ENCODE peak calls at places on chromosomes 11 and 22, in ten cellular contexts. One of them, this sample, is unnamed.

GRCh38 chr22:40434101-40434500 is 63.7 kb downstream of the SGSM3 start:
- DNase-seq in cardiac fibroblast: peak
- DNase-seq in stimulated activated CD4-positive, alpha-beta T cell treated with anti-CD3 and anti-CD28 coated beads, Interleukin-2, amount 100 ng/mL, for 48 hours: no peak
- DNase-seq in LoVo: no peak
- DNase-seq in AG09319: no peak
- DNase-seq in retina: no peak
- DNase-seq in GM20000: no peak
- DNase-seq in NCI-H748 treated with DMSO at 0.1 percent for 48 hours: no peak
- DNase-seq in left cardiac atrium: no peak
- DNase-seq in activated naive CD4-positive, alpha-beta T cell treated with anti-CD3 and anti-CD28 coated beads, Interleukin-2, amount 10 ng/mL, durations not matched to agents 7 days and 5 days: no peak
- DNase-seq in this sample: no peak

GRCh38 chr22:38028344-38029130 is 28.7 kb upstream of the PICK1 start:
- DNase-seq in LoVo: no peak
- DNase-seq in left cardiac atrium: no peak
- DNase-seq in retina: no peak
- DNase-seq in cardiac fibroblast: no peak
- DNase-seq in stimulated activated CD4-positive, alpha-beta T cell treated with anti-CD3 and anti-CD28 coated beads, Interleukin-2, amount 100 ng/mL, for 48 hours: no peak
- DNase-seq in AG09319: no peak
- DNase-seq in activated naive CD4-positive, alpha-beta T cell treated with anti-CD3 and anti-CD28 coated beads, Interleukin-2, amount 10 ng/mL, durations not matched to agents 7 days and 5 days: no peak
- DNase-seq in GM20000: no peak
- DNase-seq in NCI-H748 treated with DMSO at 0.1 percent for 48 hours: no peak
- DNase-seq in this sample: no peak

GRCh38 chr11:115444542-115444941 is 59.7 kb downstream of the CADM1 start:
- DNase-seq in retina: no peak
- DNase-seq in stimulated activated CD4-positive, alpha-beta T cell treated with anti-CD3 and anti-CD28 coated beads, Interleukin-2, amount 100 ng/mL, for 48 hours: no peak
- DNase-seq in NCI-H748 treated with DMSO at 0.1 percent for 48 hours: no peak
- DNase-seq in LoVo: no peak
- DNase-seq in GM20000: no peak
- DNase-seq in AG09319: no peak
- DNase-seq in left cardiac atrium: no peak
- DNase-seq in activated naive CD4-positive, alpha-beta T cell treated with anti-CD3 and anti-CD28 coated beads, Interleukin-2, amount 10 ng/mL, durations not matched to agents 7 days and 5 days: no peak
- DNase-seq in cardiac fibroblast: no peak
- DNase-seq in this sample: no peak

GRCh38 chr11:19311306-19312030 is 70.7 kb upstream of the E2F8 start:
- DNase-seq in AG09319: peak
- DNase-seq in left cardiac atrium: peak
- DNase-seq in cardiac fibroblast: peak
- DNase-seq in GM20000: peak
- DNase-seq in stimulated activated CD4-positive, alpha-beta T cell treated with anti-CD3 and anti-CD28 coated beads, Interleukin-2, amount 100 ng/mL, for 48 hours: peak
- DNase-seq in retina: peak
- DNase-seq in activated naive CD4-positive, alpha-beta T cell treated with anti-CD3 and anti-CD28 coated beads, Interleukin-2, amount 10 ng/mL, durations not matched to agents 7 days and 5 days: peak
- DNase-seq in LoVo: peak
- DNase-seq in NCI-H748 treated with DMSO at 0.1 percent for 48 hours: peak
- DNase-seq in this sample: peak

GRCh38 chr11:48154162-48154561 is 62.4 kb upstream of the OR4B1 start:
- DNase-seq in AG09319: no peak
- DNase-seq in left cardiac atrium: no peak
- DNase-seq in cardiac fibroblast: peak
- DNase-seq in stimulated activated CD4-positive, alpha-beta T cell treated with anti-CD3 and anti-CD28 coated beads, Interleukin-2, amount 100 ng/mL, for 48 hours: no peak
- DNase-seq in NCI-H748 treated with DMSO at 0.1 percent for 48 hours: no peak
- DNase-seq in activated naive CD4-positive, alpha-beta T cell treated with anti-CD3 and anti-CD28 coated beads, Interleukin-2, amount 10 ng/mL, durations not matched to agents 7 days and 5 days: no peak
- DNase-seq in GM20000: no peak
- DNase-seq in retina: no peak
- DNase-seq in LoVo: no peak
- DNase-seq in this sample: no peak

GRCh38 chr11:103326070-103326794 is 217.0 kb downstream of the DYNC2H1 start:
- DNase-seq in NCI-H748 treated with DMSO at 0.1 percent for 48 hours: peak
- DNase-seq in retina: peak
- DNase-seq in GM20000: peak
- DNase-seq in cardiac fibroblast: peak
- DNase-seq in stimulated activated CD4-positive, alpha-beta T cell treated with anti-CD3 and anti-CD28 coated beads, Interleukin-2, amount 100 ng/mL, for 48 hours: peak
- DNase-seq in AG09319: peak
- DNase-seq in LoVo: peak
- DNase-seq in left cardiac atrium: peak
- DNase-seq in activated naive CD4-positive, alpha-beta T cell treated with anti-CD3 and anti-CD28 coated beads, Interleukin-2, amount 10 ng/mL, durations not matched to agents 7 days and 5 days: peak
- DNase-seq in this sample: peak

GRCh38 chr11:30855383-30856006 is 269.3 kb upstream of the MPPED2 start:
- DNase-seq in GM20000: no peak
- DNase-seq in AG09319: no peak
- DNase-seq in NCI-H748 treated with DMSO at 0.1 percent for 48 hours: no peak
- DNase-seq in cardiac fibroblast: peak
- DNase-seq in LoVo: no peak
- DNase-seq in activated naive CD4-positive, alpha-beta T cell treated with anti-CD3 and anti-CD28 coated beads, Interleukin-2, amount 10 ng/mL, durations not matched to agents 7 days and 5 days: no peak
- DNase-seq in left cardiac atrium: no peak
- DNase-seq in stimulated activated CD4-positive, alpha-beta T cell treated with anti-CD3 and anti-CD28 coated beads, Interleukin-2, amount 100 ng/mL, for 48 hours: no peak
- DNase-seq in retina: no peak
- DNase-seq in this sample: peak

GRCh38 chr11:122772945-122773344 is 65.4 kb upstream of the CRTAM start:
- DNase-seq in cardiac fibroblast: peak
- DNase-seq in NCI-H748 treated with DMSO at 0.1 percent for 48 hours: no peak
- DNase-seq in GM20000: no peak
- DNase-seq in AG09319: no peak
- DNase-seq in left cardiac atrium: peak
- DNase-seq in stimulated activated CD4-positive, alpha-beta T cell treated with anti-CD3 and anti-CD28 coated beads, Interleukin-2, amount 100 ng/mL, for 48 hours: no peak
- DNase-seq in activated naive CD4-positive, alpha-beta T cell treated with anti-CD3 and anti-CD28 coated beads, Interleukin-2, amount 10 ng/mL, durations not matched to agents 7 days and 5 days: no peak
- DNase-seq in LoVo: no peak
- DNase-seq in retina: no peak
- DNase-seq in this sample: no peak

GRCh38 chr11:6402561-6402981 is 12.3 kb downstream of the SMPD1 start:
- DNase-seq in stimulated activated CD4-positive, alpha-beta T cell treated with anti-CD3 and anti-CD28 coated beads, Interleukin-2, amount 100 ng/mL, for 48 hours: peak
- DNase-seq in LoVo: no peak
- DNase-seq in left cardiac atrium: no peak
- DNase-seq in AG09319: no peak
- DNase-seq in GM20000: peak
- DNase-seq in activated naive CD4-positive, alpha-beta T cell treated with anti-CD3 and anti-CD28 coated beads, Interleukin-2, amount 10 ng/mL, durations not matched to agents 7 days and 5 days: peak
- DNase-seq in cardiac fibroblast: no peak
- DNase-seq in NCI-H748 treated with DMSO at 0.1 percent for 48 hours: no peak
- DNase-seq in retina: no peak
- DNase-seq in this sample: no peak

GRCh38 chr11:13338437-13339069 is 61.0 kb downstream of the BMAL1 start:
- DNase-seq in cardiac fibroblast: peak
- DNase-seq in activated naive CD4-positive, alpha-beta T cell treated with anti-CD3 and anti-CD28 coated beads, Interleukin-2, amount 10 ng/mL, durations not matched to agents 7 days and 5 days: peak
- DNase-seq in stimulated activated CD4-positive, alpha-beta T cell treated with anti-CD3 and anti-CD28 coated beads, Interleukin-2, amount 100 ng/mL, for 48 hours: no peak
- DNase-seq in left cardiac atrium: no peak
- DNase-seq in retina: no peak
- DNase-seq in GM20000: no peak
- DNase-seq in LoVo: peak
- DNase-seq in NCI-H748 treated with DMSO at 0.1 percent for 48 hours: no peak
- DNase-seq in AG09319: peak
- DNase-seq in this sample: no peak

GRCh38 chr11:78620159-78620558 is 45.5 kb upstream of the NARS2 start:
- DNase-seq in retina: no peak
- DNase-seq in stimulated activated CD4-positive, alpha-beta T cell treated with anti-CD3 and anti-CD28 coated beads, Interleukin-2, amount 100 ng/mL, for 48 hours: no peak
- DNase-seq in left cardiac atrium: no peak
- DNase-seq in LoVo: no peak
- DNase-seq in NCI-H748 treated with DMSO at 0.1 percent for 48 hours: no peak
- DNase-seq in cardiac fibroblast: no peak
- DNase-seq in GM20000: no peak
- DNase-seq in activated naive CD4-positive, alpha-beta T cell treated with anti-CD3 and anti-CD28 coated beads, Interleukin-2, amount 10 ng/mL, durations not matched to agents 7 days and 5 days: no peak
- DNase-seq in AG09319: no peak
- DNase-seq in this sample: no peak

GRCh38 chr11:66586136-66586535 is 6.7 kb downstream of the CCDC87 start:
- DNase-seq in GM20000: no peak
- DNase-seq in left cardiac atrium: no peak
- DNase-seq in retina: no peak
- DNase-seq in stimulated activated CD4-positive, alpha-beta T cell treated with anti-CD3 and anti-CD28 coated beads, Interleukin-2, amount 100 ng/mL, for 48 hours: no peak
- DNase-seq in cardiac fibroblast: no peak
- DNase-seq in NCI-H748 treated with DMSO at 0.1 percent for 48 hours: no peak
- DNase-seq in activated naive CD4-positive, alpha-beta T cell treated with anti-CD3 and anti-CD28 coated beads, Interleukin-2, amount 10 ng/mL, durations not matched to agents 7 days and 5 days: no peak
- DNase-seq in AG09319: no peak
- DNase-seq in LoVo: no peak
- DNase-seq in this sample: no peak

GRCh38 chr11:117993988-117994741 is 8.0 kb downstream of the IL10RA start:
- DNase-seq in GM20000: no peak
- DNase-seq in retina: no peak
- DNase-seq in stimulated activated CD4-positive, alpha-beta T cell treated with anti-CD3 and anti-CD28 coated beads, Interleukin-2, amount 100 ng/mL, for 48 hours: no peak
- DNase-seq in cardiac fibroblast: no peak
- DNase-seq in LoVo: no peak
- DNase-seq in AG09319: no peak
- DNase-seq in NCI-H748 treated with DMSO at 0.1 percent for 48 hours: no peak
- DNase-seq in activated naive CD4-positive, alpha-beta T cell treated with anti-CD3 and anti-CD28 coated beads, Interleukin-2, amount 10 ng/mL, durations not matched to agents 7 days and 5 days: peak
- DNase-seq in left cardiac atrium: no peak
- DNase-seq in this sample: no peak

GRCh38 chr22:32020117-32020516 is 22.9 kb upstream of the SLC5A1 start:
- DNase-seq in NCI-H748 treated with DMSO at 0.1 percent for 48 hours: no peak
- DNase-seq in retina: no peak
- DNase-seq in AG09319: no peak
- DNase-seq in LoVo: peak
- DNase-seq in GM20000: no peak
- DNase-seq in cardiac fibroblast: peak
- DNase-seq in activated naive CD4-positive, alpha-beta T cell treated with anti-CD3 and anti-CD28 coated beads, Interleukin-2, amount 10 ng/mL, durations not matched to agents 7 days and 5 days: no peak
- DNase-seq in stimulated activated CD4-positive, alpha-beta T cell treated with anti-CD3 and anti-CD28 coated beads, Interleukin-2, amount 100 ng/mL, for 48 hours: no peak
- DNase-seq in left cardiac atrium: no peak
- DNase-seq in this sample: no peak

GRCh38 chr11:728901-729491 is 18.3 kb upstream of the TALDO1 start:
- DNase-seq in left cardiac atrium: no peak
- DNase-seq in retina: no peak
- DNase-seq in AG09319: no peak
- DNase-seq in activated naive CD4-positive, alpha-beta T cell treated with anti-CD3 and anti-CD28 coated beads, Interleukin-2, amount 10 ng/mL, durations not matched to agents 7 days and 5 days: no peak
- DNase-seq in LoVo: no peak
- DNase-seq in cardiac fibroblast: no peak
- DNase-seq in stimulated activated CD4-positive, alpha-beta T cell treated with anti-CD3 and anti-CD28 coated beads, Interleukin-2, amount 100 ng/mL, for 48 hours: no peak
- DNase-seq in NCI-H748 treated with DMSO at 0.1 percent for 48 hours: no peak
- DNase-seq in GM20000: peak
- DNase-seq in this sample: no peak

GRCh38 chr22:32204856-32205722 is at the start of gene RFPL2:
- DNase-seq in LoVo: peak
- DNase-seq in AG09319: no peak
- DNase-seq in GM20000: no peak
- DNase-seq in cardiac fibroblast: peak
- DNase-seq in left cardiac atrium: peak
- DNase-seq in activated naive CD4-positive, alpha-beta T cell treated with anti-CD3 and anti-CD28 coated beads, Interleukin-2, amount 10 ng/mL, durations not matched to agents 7 days and 5 days: peak
- DNase-seq in NCI-H748 treated with DMSO at 0.1 percent for 48 hours: no peak
- DNase-seq in retina: peak
- DNase-seq in stimulated activated CD4-positive, alpha-beta T cell treated with anti-CD3 and anti-CD28 coated beads, Interleukin-2, amount 100 ng/mL, for 48 hours: no peak
- DNase-seq in this sample: peak

GRCh38 chr11:17012712-17013547 is 1.3 kb downstream of the PLEKHA7 start:
- DNase-seq in LoVo: peak
- DNase-seq in GM20000: peak
- DNase-seq in stimulated activated CD4-positive, alpha-beta T cell treated with anti-CD3 and anti-CD28 coated beads, Interleukin-2, amount 100 ng/mL, for 48 hours: no peak
- DNase-seq in left cardiac atrium: peak
- DNase-seq in NCI-H748 treated with DMSO at 0.1 percent for 48 hours: peak
- DNase-seq in retina: peak
- DNase-seq in activated naive CD4-positive, alpha-beta T cell treated with anti-CD3 and anti-CD28 coated beads, Interleukin-2, amount 10 ng/mL, durations not matched to agents 7 days and 5 days: no peak
- DNase-seq in cardiac fibroblast: peak
- DNase-seq in AG09319: no peak
- DNase-seq in this sample: peak

GRCh38 chr11:32435947-32436750 is 810 bp upstream of the WT1 start:
- DNase-seq in retina: peak
- DNase-seq in NCI-H748 treated with DMSO at 0.1 percent for 48 hours: no peak
- DNase-seq in activated naive CD4-positive, alpha-beta T cell treated with anti-CD3 and anti-CD28 coated beads, Interleukin-2, amount 10 ng/mL, durations not matched to agents 7 days and 5 days: no peak
- DNase-seq in LoVo: no peak
- DNase-seq in stimulated activated CD4-positive, alpha-beta T cell treated with anti-CD3 and anti-CD28 coated beads, Interleukin-2, amount 100 ng/mL, for 48 hours: no peak
- DNase-seq in cardiac fibroblast: peak
- DNase-seq in left cardiac atrium: peak
- DNase-seq in AG09319: no peak
- DNase-seq in GM20000: peak
- DNase-seq in this sample: no peak

GRCh38 chr11:110818032-110818687 is 105.9 kb upstream of the ARHGAP20 start:
- DNase-seq in cardiac fibroblast: peak
- DNase-seq in LoVo: peak
- DNase-seq in GM20000: no peak
- DNase-seq in left cardiac atrium: no peak
- DNase-seq in stimulated activated CD4-positive, alpha-beta T cell treated with anti-CD3 and anti-CD28 coated beads, Interleukin-2, amount 100 ng/mL, for 48 hours: no peak
- DNase-seq in retina: no peak
- DNase-seq in activated naive CD4-positive, alpha-beta T cell treated with anti-CD3 and anti-CD28 coated beads, Interleukin-2, amount 10 ng/mL, durations not matched to agents 7 days and 5 days: no peak
- DNase-seq in AG09319: no peak
- DNase-seq in NCI-H748 treated with DMSO at 0.1 percent for 48 hours: no peak
- DNase-seq in this sample: no peak

GRCh38 chr11:126716456-126717083 is 284.0 kb downstream of the KIRREL3 start:
- DNase-seq in cardiac fibroblast: peak
- DNase-seq in stimulated activated CD4-positive, alpha-beta T cell treated with anti-CD3 and anti-CD28 coated beads, Interleukin-2, amount 100 ng/mL, for 48 hours: peak
- DNase-seq in activated naive CD4-positive, alpha-beta T cell treated with anti-CD3 and anti-CD28 coated beads, Interleukin-2, amount 10 ng/mL, durations not matched to agents 7 days and 5 days: peak
- DNase-seq in NCI-H748 treated with DMSO at 0.1 percent for 48 hours: peak
- DNase-seq in LoVo: peak
- DNase-seq in AG09319: no peak
- DNase-seq in retina: peak
- DNase-seq in left cardiac atrium: peak
- DNase-seq in GM20000: peak
- DNase-seq in this sample: peak

GRCh38 chr22:23781065-23781464 is 5.7 kb upstream of the SMARCB1 start:
- DNase-seq in AG09319: no peak
- DNase-seq in cardiac fibroblast: no peak
- DNase-seq in NCI-H748 treated with DMSO at 0.1 percent for 48 hours: no peak
- DNase-seq in retina: peak
- DNase-seq in left cardiac atrium: no peak
- DNase-seq in GM20000: no peak
- DNase-seq in LoVo: no peak
- DNase-seq in stimulated activated CD4-positive, alpha-beta T cell treated with anti-CD3 and anti-CD28 coated beads, Interleukin-2, amount 100 ng/mL, for 48 hours: no peak
- DNase-seq in activated naive CD4-positive, alpha-beta T cell treated with anti-CD3 and anti-CD28 coated beads, Interleukin-2, amount 10 ng/mL, durations not matched to agents 7 days and 5 days: no peak
- DNase-seq in this sample: no peak

GRCh38 chr11:119474682-119475596 is 52.0 kb upstream of the THY1 start:
- DNase-seq in stimulated activated CD4-positive, alpha-beta T cell treated with anti-CD3 and anti-CD28 coated beads, Interleukin-2, amount 100 ng/mL, for 48 hours: peak
- DNase-seq in retina: peak
- DNase-seq in activated naive CD4-positive, alpha-beta T cell treated with anti-CD3 and anti-CD28 coated beads, Interleukin-2, amount 10 ng/mL, durations not matched to agents 7 days and 5 days: peak
- DNase-seq in left cardiac atrium: peak
- DNase-seq in LoVo: peak
- DNase-seq in AG09319: peak
- DNase-seq in NCI-H748 treated with DMSO at 0.1 percent for 48 hours: peak
- DNase-seq in cardiac fibroblast: peak
- DNase-seq in GM20000: peak
- DNase-seq in this sample: peak

GRCh38 chr11:86116996-86117705 is 48.3 kb upstream of the PICALM start:
- DNase-seq in cardiac fibroblast: peak
- DNase-seq in activated naive CD4-positive, alpha-beta T cell treated with anti-CD3 and anti-CD28 coated beads, Interleukin-2, amount 10 ng/mL, durations not matched to agents 7 days and 5 days: no peak
- DNase-seq in AG09319: peak
- DNase-seq in stimulated activated CD4-positive, alpha-beta T cell treated with anti-CD3 and anti-CD28 coated beads, Interleukin-2, amount 100 ng/mL, for 48 hours: no peak
- DNase-seq in NCI-H748 treated with DMSO at 0.1 percent for 48 hours: no peak
- DNase-seq in left cardiac atrium: no peak
- DNase-seq in LoVo: no peak
- DNase-seq in retina: no peak
- DNase-seq in GM20000: no peak
- DNase-seq in this sample: no peak

GRCh38 chr22:43891360-43892182 is at the start of gene PNPLA5:
- DNase-seq in AG09319: no peak
- DNase-seq in NCI-H748 treated with DMSO at 0.1 percent for 48 hours: no peak
- DNase-seq in cardiac fibroblast: no peak
- DNase-seq in LoVo: no peak
- DNase-seq in activated naive CD4-positive, alpha-beta T cell treated with anti-CD3 and anti-CD28 coated beads, Interleukin-2, amount 10 ng/mL, durations not matched to agents 7 days and 5 days: peak
- DNase-seq in stimulated activated CD4-positive, alpha-beta T cell treated with anti-CD3 and anti-CD28 coated beads, Interleukin-2, amount 100 ng/mL, for 48 hours: peak
- DNase-seq in left cardiac atrium: no peak
- DNase-seq in GM20000: no peak
- DNase-seq in retina: peak
- DNase-seq in this sample: no peak

GRCh38 chr22:32623943-32624342 is 149.3 kb downstream of the FBXO7 start:
- DNase-seq in activated naive CD4-positive, alpha-beta T cell treated with anti-CD3 and anti-CD28 coated beads, Interleukin-2, amount 10 ng/mL, durations not matched to agents 7 days and 5 days: no peak
- DNase-seq in GM20000: no peak
- DNase-seq in cardiac fibroblast: peak
- DNase-seq in stimulated activated CD4-positive, alpha-beta T cell treated with anti-CD3 and anti-CD28 coated beads, Interleukin-2, amount 100 ng/mL, for 48 hours: no peak
- DNase-seq in AG09319: peak
- DNase-seq in left cardiac atrium: peak
- DNase-seq in NCI-H748 treated with DMSO at 0.1 percent for 48 hours: no peak
- DNase-seq in LoVo: no peak
- DNase-seq in retina: no peak
- DNase-seq in this sample: no peak

GRCh38 chr11:109933126-109933525 is 160.1 kb upstream of the ZC3H12C start:
- DNase-seq in stimulated activated CD4-positive, alpha-beta T cell treated with anti-CD3 and anti-CD28 coated beads, Interleukin-2, amount 100 ng/mL, for 48 hours: no peak
- DNase-seq in AG09319: no peak
- DNase-seq in GM20000: no peak
- DNase-seq in LoVo: no peak
- DNase-seq in activated naive CD4-positive, alpha-beta T cell treated with anti-CD3 and anti-CD28 coated beads, Interleukin-2, amount 10 ng/mL, durations not matched to agents 7 days and 5 days: no peak
- DNase-seq in cardiac fibroblast: peak
- DNase-seq in left cardiac atrium: no peak
- DNase-seq in NCI-H748 treated with DMSO at 0.1 percent for 48 hours: no peak
- DNase-seq in retina: no peak
- DNase-seq in this sample: no peak

This sample was measured in HuH-7.